ENCODE peak calls at places on chromosomes 6 and 20, in four cellular contexts. X is A549, P is SK-N-SH, S is sigmoid colon. B is an unnamed sample. For H3K4me1, the result is how much of the 10 kb centered on the place peaks cover.

GRCh38 chr20:43789593-43789992 is 62.8 kb upstream of the GTSF1L start:
- DNase-seq in X (no peak), P (no peak), S (no peak), B (no peak)

GRCh38 chr6:81511423-81511822 is 241.1 kb downstream of the TENT5A start:
- DNase-seq in X (no peak), P (no peak), S (no peak), B (no peak)

GRCh38 chr6:127147576-127147975 is 29.1 kb downstream of the RSPO3 start:
- DNase-seq in X (no peak), P (no peak), S (no peak), B (no peak)

GRCh38 chr20:57991211-57991841 is 237.1 kb downstream of the ANKRD60 start:
- DNase-seq in X (peak), P (peak), S (no peak), B (no peak)

GRCh38 chr6:145872669-145873068 is 58.1 kb upstream of the FBXO30 start:
- DNase-seq in X (no peak), P (no peak), S (no peak), B (no peak)

GRCh38 chr6:128500017-128500416 is 20.4 kb downstream of the PTPRK start:
- DNase-seq in X (peak), P (no peak), S (no peak), B (no peak)

GRCh38 chr6:75424610-75425548 is 68.7 kb downstream of the FILIP1 start:
- DNase-seq in X (no peak), P (no peak), S (no peak), B (no peak)

GRCh38 chr6:149450679-149451360 is 34.0 kb downstream of the ZC3H12D start:
- DNase-seq in X (no peak), P (peak), S (peak), B (no peak)

GRCh38 chr6:47153066-47153755 is 111.1 kb upstream of the ADGRF1 start:
- DNase-seq in X (peak), P (no peak), S (no peak), B (no peak)

GRCh38 chr20:56626367-56627121 is 2.6 kb upstream of the TFAP2C start:
- DNase-seq in X (peak), P (peak), S (peak), B (no peak)

GRCh38 chr20:22962567-22963439 is 72.3 kb upstream of the SSTR4 start:
- DNase-seq in X (peak), P (no peak), S (no peak), B (no peak)

GRCh38 chr20:4507288-4507719 is 214.4 kb upstream of the PRND start:
- DNase-seq in X (peak), P (no peak), S (no peak), B (no peak)

GRCh38 chr6:15329154-15329781 is 83.4 kb downstream of the JARID2 start:
- DNase-seq in X (no peak), P (peak), S (no peak), B (no peak)

GRCh38 chr20:25149986-25150385 is 45.5 kb upstream of the ENTPD6 start:
- DNase-seq in X (no peak), P (no peak), S (no peak), B (no peak)

GRCh38 chr6:74598473-74599393 is 607.1 kb downstream of the COL12A1 start:
- DNase-seq in X (peak), P (no peak), S (no peak), B (no peak)

GRCh38 chr6:102488729-102489128 is 1095.2 kb downstream of the GRIK2 start:
- DNase-seq in X (no peak), P (no peak), S (no peak), B (no peak)

GRCh38 chr20:46914789-46915359 is 20.2 kb downstream of the EYA2 start:
- DNase-seq in X (no peak), P (no peak), S (peak), B (no peak)

GRCh38 chr6:134908906-134909516 is 40.9 kb downstream of the ALDH8A1 start:
- DNase-seq in X (peak), P (no peak), S (peak), B (peak)

GRCh38 chr6:164039954-164040375 is 625.4 kb downstream of the QKI start:
- DNase-seq in X (no peak), P (no peak), S (peak), B (peak)

GRCh38 chr6:28953039-28953872 is 29.5 kb upstream of the TRIM27 start:
- DNase-seq in X (peak), P (peak), S (no peak), B (no peak)

GRCh38 chr20:35576816-35577215 is 34.9 kb downstream of the ERGIC3 start:
- DNase-seq in X (no peak), P (no peak), S (no peak), B (no peak)

GRCh38 chr6:158654960-158655485 is 5.2 kb downstream of the SYTL3 start:
- DNase-seq in X (no peak), P (no peak), S (no peak), B (no peak)
- H3K4me1 ChIP-seq in X (under half), P (under half), S (under half), B (under half)

DNA sequence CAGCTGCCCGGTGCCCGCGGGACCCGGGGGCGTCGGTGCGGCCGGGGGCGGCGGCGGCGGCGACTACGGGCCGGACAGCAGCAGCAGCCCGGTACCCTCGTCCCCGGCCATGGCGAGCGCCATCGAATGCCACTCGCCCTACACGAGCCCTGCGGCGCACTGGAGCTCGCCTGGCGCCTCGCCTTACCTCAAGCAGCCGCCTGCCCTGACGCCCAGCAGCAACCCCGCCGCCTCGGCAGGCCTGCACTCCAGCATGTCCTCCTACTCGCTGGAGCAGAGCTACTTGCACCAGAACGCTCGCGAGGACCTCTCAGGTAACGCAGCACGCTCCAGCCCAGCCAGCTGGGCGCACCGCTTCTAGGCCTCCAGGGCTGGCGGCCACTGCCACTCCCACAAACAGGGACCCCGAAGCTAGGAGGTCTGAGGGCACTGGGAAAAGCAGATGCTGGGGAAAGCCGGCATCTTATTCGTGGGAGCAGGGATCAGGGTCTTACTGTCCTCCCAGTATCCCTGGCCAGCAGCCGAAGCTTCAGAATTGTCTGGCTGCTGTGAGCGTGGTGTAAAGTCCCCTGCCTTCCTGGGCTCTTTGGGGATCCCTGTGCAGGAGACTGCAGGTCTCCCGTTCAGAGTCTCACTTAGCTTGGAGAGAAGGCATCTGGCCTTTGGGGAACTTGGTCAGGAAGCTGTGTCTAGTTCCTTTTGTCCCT is 1.6 kb downstream of the FOXF2 start:
- DNase-seq in X (no peak), P (no peak), S (no peak), B (no peak)
- TF ChIP-seq EP300 in X (no peak), P (no peak), S (no peak), B (no peak)

DNA sequence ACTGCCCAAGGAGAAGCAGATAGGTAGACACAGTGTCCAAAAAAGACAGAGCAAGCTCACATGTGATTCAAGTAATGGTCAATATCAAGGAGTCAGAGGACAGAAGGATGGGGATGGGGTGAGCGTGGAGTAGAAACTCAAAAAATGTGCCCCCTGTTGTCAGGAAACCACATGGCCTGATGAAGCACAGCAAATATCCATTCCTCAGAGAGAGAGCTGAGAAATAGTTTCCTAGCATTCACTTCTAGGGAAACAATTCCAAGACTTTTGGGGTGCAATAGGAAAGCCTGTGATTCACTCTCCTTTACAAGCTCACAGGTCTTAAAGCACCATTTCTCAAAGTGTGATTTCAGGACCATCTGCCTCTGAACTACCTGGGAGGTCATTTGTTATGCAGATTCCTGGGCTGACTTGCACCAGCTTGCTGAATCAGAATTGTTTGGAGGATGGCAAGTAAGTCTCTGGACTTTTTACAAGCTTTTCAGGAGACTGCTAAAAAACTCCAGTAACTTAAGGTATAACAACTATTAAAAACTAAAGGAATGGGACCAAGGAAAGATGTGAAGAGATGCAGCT is 432.8 kb downstream of the HDGFL1 start:
- DNase-seq in X (no peak), P (no peak), S (no peak), B (no peak)
- TF ChIP-seq CTCF in X (no peak), P (no peak), S (no peak), B (no peak)

DNA sequence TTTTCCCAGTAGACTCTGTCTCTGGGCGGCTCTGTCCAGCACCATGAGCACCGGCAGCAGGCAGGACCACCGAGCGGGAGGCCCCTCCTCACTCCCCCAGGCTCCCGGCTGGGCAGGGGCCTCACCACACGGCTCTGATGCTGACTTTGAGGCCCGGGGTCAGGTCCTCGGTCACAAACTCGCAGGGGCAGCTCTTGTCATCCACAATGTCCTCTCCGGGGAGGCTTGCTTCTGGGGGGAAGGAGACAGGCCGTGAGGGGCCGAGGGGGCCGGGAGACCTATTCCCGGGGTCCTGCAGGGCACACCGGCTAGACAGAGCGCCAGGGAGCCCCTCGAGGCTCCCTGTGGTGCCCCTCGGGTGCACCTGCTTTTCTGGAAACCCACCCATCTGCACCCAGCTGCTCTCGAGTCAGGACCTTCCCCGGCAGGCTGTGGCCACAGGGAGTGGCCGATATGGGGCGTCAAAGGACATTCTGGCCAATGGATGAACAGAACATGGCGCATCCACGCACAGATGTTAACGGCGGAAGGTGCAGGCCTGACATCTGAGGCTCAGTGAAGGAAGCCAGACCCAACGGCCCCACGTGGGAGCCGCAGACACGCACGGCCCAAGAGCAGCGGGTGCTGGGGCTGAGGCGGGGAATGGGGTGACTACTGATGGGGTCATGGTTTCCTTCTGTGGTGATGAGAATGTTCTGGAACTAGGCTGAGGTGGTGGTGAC is 53.0 kb upstream of the CHRNA4 start:
- DNase-seq in X (no peak), P (no peak), S (no peak), B (no peak)
- H3K4me1 ChIP-seq in X (under half), P (under half), S (under half), B (under half)

DNA sequence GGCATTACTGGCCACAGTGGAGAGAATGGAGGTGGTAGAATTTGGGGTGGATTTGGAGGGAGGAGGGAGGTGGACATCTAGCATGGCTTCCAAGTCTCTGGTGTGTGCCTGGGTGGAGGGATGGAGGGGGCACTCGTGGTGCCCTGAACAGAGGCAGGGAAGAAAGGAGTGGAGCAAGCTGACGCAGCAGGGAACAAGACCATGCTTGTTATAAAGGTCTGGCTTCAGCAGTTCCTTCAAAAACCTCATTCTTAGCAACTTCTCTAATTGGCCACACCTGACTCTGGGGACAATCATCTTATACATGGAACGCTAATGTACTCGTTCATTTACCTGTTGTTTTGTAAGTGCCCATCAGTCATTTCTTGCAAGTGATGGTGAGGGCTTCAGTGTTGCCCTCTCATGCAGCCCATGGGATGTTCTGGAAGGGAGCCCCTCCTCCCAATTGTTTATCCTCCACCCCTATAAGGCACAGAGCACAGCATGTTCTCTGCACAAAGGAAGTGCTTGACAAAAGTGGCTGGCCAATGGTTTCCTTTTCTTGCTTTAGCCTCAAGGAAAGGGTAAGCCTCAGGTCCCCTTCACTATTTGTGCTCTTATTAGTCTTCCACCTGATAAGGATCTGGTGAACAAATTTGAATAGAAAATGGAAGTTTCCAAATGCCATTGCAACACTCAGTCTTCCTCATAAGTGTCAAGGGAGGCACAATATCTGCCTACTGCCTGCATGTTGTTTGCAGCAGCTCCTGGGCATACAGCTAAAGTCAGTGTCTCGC is 39.3 kb downstream of the GFOD1 start:
- DNase-seq in X (no peak), P (no peak), S (no peak), B (no peak)
- TF ChIP-seq EP300 in X (no peak), P (no peak), S (peak), B (no peak)

GRCh38 chr20:21608777-21609176 is 94.9 kb upstream of the NKX2-2 start:
- DNase-seq in X (no peak), P (no peak), S (no peak), B (no peak)

GRCh38 chr20:21613512-21613911 is 92.0 kb upstream of the PAX1 start:
- DNase-seq in X (no peak), P (no peak), S (no peak), B (no peak)

GRCh38 chr20:21609981-21610380 is 95.5 kb upstream of the PAX1 start:
- DNase-seq in X (no peak), P (no peak), S (no peak), B (no peak)

GRCh38 chr20:21607971-21608735 is 94.3 kb upstream of the NKX2-2 start:
- DNase-seq in X (no peak), P (peak), S (peak), B (no peak)

GRCh38 chr20:21609221-21609620 is 95.4 kb upstream of the NKX2-2 start:
- DNase-seq in X (no peak), P (no peak), S (no peak), B (no peak)
- TF ChIP-seq CTCF in X (no peak), P (no peak), S (no peak), B (no peak)

B was measured in ovary.